ENCODE peak calls at places on chromosome 5, in seven cellular contexts. P is HFF-Myc, G is osteocyte, E is body of pancreas, V is left lung, W is fibroblast of mammary gland, C is colonic mucosa. U is an unnamed sample.

GRCh38 chr5:16427572-16427971 is 38.0 kb downstream of the ZNF622 start:
- DNase-seq in C (no peak), P (no peak), G (no peak), W (no peak), E (no peak), V (no peak), U (no peak)

GRCh38 chr5:98334946-98335345 is 438.5 kb upstream of the RGMB start:
- DNase-seq in P (no peak), E (no peak), W (no peak), V (no peak), C (no peak), G (no peak), U (no peak)

GRCh38 chr5:159708090-159708489 is 208.2 kb upstream of the ADRA1B start:
- DNase-seq in P (no peak), E (no peak), W (no peak), V (no peak), C (no peak), G (no peak), U (no peak)

GRCh38 chr5:172086312-172086975 is 80.0 kb upstream of the FBXW11 start:
- DNase-seq in C (no peak), V (no peak), W (no peak), P (no peak), G (no peak), E (no peak), U (no peak)

GRCh38 chr5:33901176-33901575 is 9.4 kb upstream of the ADAMTS12 start:
- DNase-seq in E (no peak), P (peak), G (no peak), W (peak), V (no peak), C (no peak), U (no peak)

GRCh38 chr5:77280036-77280435 is 69.6 kb downstream of the PDE8B start:
- DNase-seq in C (no peak), G (no peak), V (no peak), E (no peak), P (no peak), W (no peak), U (no peak)

GRCh38 chr5:96083361-96083881 is 121.8 kb upstream of the ELL2 start:
- DNase-seq in V (no peak), E (no peak), C (no peak), W (peak), G (no peak), P (no peak), U (no peak)

GRCh38 chr5:135538261-135538660 is 2.5 kb upstream of the NEUROG1 start:
- DNase-seq in G (peak), E (no peak), W (no peak), V (no peak), P (no peak), C (no peak), U (no peak)

GRCh38 chr5:133859073-133859472 is 109.4 kb downstream of the C5orf15 start:
- DNase-seq in V (no peak), G (no peak), E (no peak), C (no peak), P (no peak), W (no peak), U (no peak)

GRCh38 chr5:36041537-36041845 is 25.2 kb downstream of the UGT3A2 start:
- DNase-seq in P (no peak), E (no peak), G (no peak), W (no peak), C (no peak), V (no peak), U (no peak)
- TF ChIP-seq CTCF in P (no peak), E (no peak), G (no peak), W (no peak), C (no peak), V (no peak), U (no peak)

GRCh38 chr5:143972068-143972467 is 160.1 kb downstream of the HMHB1 start:
- DNase-seq in P (no peak), V (no peak), C (no peak), G (no peak), W (no peak), E (no peak), U (no peak)

GRCh38 chr5:143964919-143965318 is 153.0 kb downstream of the HMHB1 start:
- DNase-seq in V (no peak), C (no peak), G (no peak), E (no peak), W (peak), P (no peak), U (no peak)

GRCh38 chr5:143966280-143966679 is 154.3 kb downstream of the HMHB1 start:
- DNase-seq in E (no peak), V (no peak), W (no peak), G (no peak), P (no peak), C (no peak), U (no peak)

GRCh38 chr5:143968071-143968878 is 156.3 kb downstream of the HMHB1 start:
- DNase-seq in C (peak), E (no peak), W (peak), V (no peak), G (no peak), P (peak), U (no peak)
- TF ChIP-seq CTCF in C (peak), E (no peak), W (peak), V (no peak), G (peak), P (peak), U (peak)

DNA sequence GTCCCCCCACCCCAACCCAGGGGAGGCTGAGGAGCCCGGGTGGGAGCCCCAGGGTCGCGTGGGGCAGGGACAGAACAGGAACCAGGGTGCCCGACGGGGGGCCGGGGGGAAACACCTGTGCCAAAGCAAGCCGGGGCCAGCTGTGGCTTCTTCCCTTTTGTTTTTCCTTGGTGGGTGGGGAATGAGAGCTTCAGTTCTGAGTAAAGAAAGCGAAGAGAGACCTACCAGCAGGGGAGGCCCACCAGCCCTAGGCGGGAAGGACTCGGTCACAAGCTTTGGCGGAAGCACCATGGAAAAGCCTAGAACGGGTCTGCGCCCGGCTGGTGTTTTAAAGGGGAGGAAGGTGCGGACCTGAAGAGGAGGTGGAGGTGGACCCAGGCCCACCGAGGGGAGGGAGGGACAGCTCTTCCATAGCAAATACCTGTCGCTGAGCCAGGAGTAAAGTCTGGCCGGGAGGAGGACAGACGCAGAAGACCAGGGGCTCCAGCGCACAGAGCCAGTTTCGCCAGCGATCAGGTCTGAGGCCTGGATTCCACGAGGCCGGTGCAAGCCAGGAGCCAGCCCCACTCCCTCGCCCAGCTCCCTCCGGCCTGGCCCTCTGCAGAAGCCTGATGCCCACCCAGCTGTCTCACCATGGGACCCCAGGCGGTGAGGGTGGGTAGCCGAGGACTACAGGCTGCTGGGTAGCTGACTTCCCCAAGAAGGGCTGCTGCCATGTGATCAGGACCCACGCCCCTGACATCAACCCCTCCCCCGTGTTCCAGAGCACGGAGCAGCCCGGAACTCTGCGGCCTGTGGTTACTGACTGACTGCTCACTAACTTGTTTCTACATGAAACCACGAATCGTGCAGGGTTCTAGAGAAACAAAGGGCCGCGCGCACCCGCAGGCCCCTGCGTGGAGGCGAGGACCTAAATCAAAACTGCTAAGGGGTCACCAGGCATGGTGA is 849 bp upstream of the MGAT1 start:
- DNase-seq in C (peak), V (peak), W (peak), P (no peak), E (peak), G (no peak), U (peak)
- TF ChIP-seq CTCF in C (no peak), V (no peak), W (peak), P (peak), E (no peak), G (no peak), U (no peak)

GRCh38 chr5:169149317-169149716 is 151.6 kb downstream of the SLIT3 start:
- DNase-seq in G (no peak), P (no peak), C (no peak), W (no peak), E (no peak), V (no peak), U (peak)
- TF ChIP-seq CTCF in G (peak), P (peak), C (no peak), W (peak), E (no peak), V (no peak), U (peak)

DNA sequence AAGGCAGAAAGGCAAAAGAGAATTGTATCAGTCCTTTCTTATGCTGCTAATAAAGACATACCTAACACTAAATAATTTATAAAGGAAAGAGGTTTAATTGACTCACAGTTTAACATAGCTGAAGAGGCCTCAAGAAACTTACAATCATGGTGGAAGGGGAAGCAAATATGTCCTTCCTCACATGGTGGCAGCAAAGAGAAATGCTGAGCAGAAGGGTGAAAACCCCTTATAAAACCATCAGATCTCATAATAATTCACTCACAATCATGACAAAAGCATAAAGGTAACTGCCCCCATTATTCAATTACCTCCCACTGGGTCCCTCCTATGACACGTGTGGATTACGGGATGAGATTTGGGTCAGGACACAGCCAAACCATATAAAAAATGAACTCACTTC is 312.5 kb upstream of the PTGER4 start:
- DNase-seq in P (no peak), E (no peak), V (no peak), C (no peak), W (peak), G (no peak), U (no peak)
- TF ChIP-seq CTCF in P (no peak), E (no peak), V (no peak), C (no peak), W (peak), G (peak), U (no peak)

GRCh38 chr5:1594336-1595106 is 70.8 kb upstream of the LPCAT1 start:
- DNase-seq in W (peak), V (peak), G (no peak), C (peak), E (peak), P (peak), U (peak)
- TF ChIP-seq CTCF in W (peak), V (peak), G (peak), C (peak), E (peak), P (peak), U (no peak)

DNA sequence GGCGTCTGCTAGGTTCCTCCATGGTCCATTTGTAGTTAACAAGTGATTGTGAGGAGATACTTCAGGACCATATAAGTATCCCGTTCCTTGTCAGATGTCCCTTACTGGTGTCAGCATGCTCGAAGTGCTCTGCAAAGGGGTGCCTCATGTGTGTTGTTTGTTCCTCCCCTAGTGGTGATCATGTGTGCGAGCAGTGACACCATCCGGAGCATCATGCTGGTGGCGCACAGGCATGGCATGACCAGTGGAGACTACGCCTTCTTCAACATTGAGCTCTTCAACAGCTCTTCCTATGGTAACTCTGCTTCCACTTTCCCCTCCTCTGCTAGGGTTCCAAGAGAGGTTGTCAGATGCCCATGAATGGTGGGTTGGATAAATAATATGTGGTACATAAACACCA is 13.4 kb downstream of the NPR3 start:
- DNase-seq in W (no peak), G (no peak), V (no peak), C (no peak), P (no peak), E (no peak), U (no peak)
- TF ChIP-seq CTCF in W (no peak), G (no peak), V (no peak), C (no peak), P (no peak), E (no peak), U (no peak)

GRCh38 chr5:68957591-68957990 is 136.2 kb upstream of the SLC30A5 start:
- DNase-seq in W (no peak), V (no peak), G (no peak), P (no peak), C (no peak), E (no peak), U (no peak)

GRCh38 chr5:68958428-68958827 is 135.4 kb upstream of the SLC30A5 start:
- DNase-seq in P (no peak), E (no peak), C (no peak), W (no peak), V (no peak), G (no peak), U (no peak)

GRCh38 chr5:68953885-68954617 is 139.8 kb upstream of the SLC30A5 start:
- DNase-seq in G (no peak), C (peak), W (peak), P (peak), V (no peak), E (no peak), U (no peak)

GRCh38 chr5:68953151-68953884 is 140.5 kb upstream of the SLC30A5 start:
- DNase-seq in W (peak), V (no peak), G (no peak), E (no peak), C (no peak), P (peak), U (no peak)

DNA sequence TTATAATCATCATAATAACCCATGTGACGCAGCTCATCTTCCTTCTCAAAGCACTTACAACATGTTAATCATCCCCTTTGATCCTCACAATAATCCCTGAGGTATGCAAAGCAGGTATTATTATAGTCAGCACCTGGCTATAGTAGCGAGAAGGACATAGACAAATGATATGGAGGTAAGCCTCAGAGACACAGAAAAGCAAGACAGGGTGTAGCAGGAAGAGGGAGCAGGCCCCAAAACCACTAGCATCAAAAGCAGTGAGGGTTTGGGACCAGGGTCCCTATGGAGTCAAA is 139.2 kb upstream of the SLC30A5 start:
- DNase-seq in C (no peak), G (no peak), V (no peak), P (no peak), E (no peak), W (no peak), U (no peak)
- TF ChIP-seq CTCF in C (no peak), G (no peak), V (no peak), P (no peak), E (no peak), W (no peak), U (no peak)

GRCh38 chr5:112491257-112491656 is 72.2 kb upstream of the EPB41L4A start:
- DNase-seq in W (peak), E (no peak), G (no peak), C (no peak), P (no peak), V (no peak), U (peak)
- TF ChIP-seq CTCF in W (peak), E (peak), G (peak), C (peak), P (peak), V (no peak), U (peak)

U was measured in endothelial cell.